ENCODE peak calls at places on chromosomes 16 and 17, in five cellular contexts. S, L, X, Z and C are unnamed samples.

GRCh38 chr16:26137956-26138355 is 446.2 kb downstream of the HS3ST4 start:
- DNase-seq in L (no peak), S (no peak), Z (no peak), X (no peak), C (no peak)

GRCh38 chr16:1156111-1156982 is 3.4 kb downstream of the CACNA1H start:
- DNase-seq in Z (peak; percentile 75), X (no peak), L (no peak), S (no peak), C (no peak)

GRCh38 chr16:85395913-85396878 is 216.9 kb upstream of the GSE1 start:
- DNase-seq in X (peak; percentile 54), L (peak; percentile 40), Z (peak; percentile 78), S (peak; percentile 29), C (no peak)

GRCh38 chr16:3536851-3537250 is 36.0 kb downstream of the CLUAP1 start:
- DNase-seq in X (no peak), L (no peak), S (no peak), Z (no peak), C (no peak)

GRCh38 chr16:89701425-89702406 is at the start of gene SPATA2L:
- DNase-seq in L (peak; percentile 92), X (peak; percentile 86), Z (peak; percentile 100), S (peak; percentile 74), C (peak; percentile 56)

GRCh38 chr16:8887952-8888560 is 5.9 kb downstream of the LITAFD start:
- DNase-seq in X (no peak), S (peak; percentile 83), L (no peak), Z (no peak), C (no peak)

GRCh38 chr17:72730091-72730490 is 362.4 kb downstream of the SLC39A11 start:
- DNase-seq in X (peak; percentile 56), S (no peak), Z (no peak), L (no peak), C (no peak)

GRCh38 chr17:19762515-19762961 is 14.4 kb upstream of the ALDH3A1 start:
- DNase-seq in Z (peak; percentile 93), L (peak; percentile 92), S (peak; percentile 41), X (peak; percentile 68), C (peak; percentile 41)

GRCh38 chr16:19128454-19129210 is 14.9 kb downstream of the ITPRIPL2 start:
- DNase-seq in L (no peak), S (no peak), Z (no peak), X (no peak), C (no peak)

GRCh38 chr16:79885320-79885719 is 284.8 kb upstream of the MAF start:
- DNase-seq in S (no peak), X (no peak), L (no peak), Z (no peak), C (no peak)

GRCh38 chr17:14308636-14308964 is 7.7 kb downstream of the HS3ST3B1 start:
- DNase-seq in Z (no peak), L (no peak), X (no peak), S (no peak), C (no peak)

GRCh38 chr16:69110406-69110805 is 5.0 kb downstream of the HAS3 start:
- DNase-seq in S (no peak), Z (no peak), X (no peak), L (no peak), C (no peak)

GRCh38 chr16:79295746-79296145 is 304.8 kb downstream of the MAF start:
- DNase-seq in S (no peak), L (no peak), X (no peak), Z (no peak), C (no peak)

GRCh38 chr17:28144019-28144418 is 101.5 kb downstream of the NLK start:
- DNase-seq in Z (no peak), L (no peak), X (no peak), S (no peak), C (no peak)

GRCh38 chr17:67549787-67550186 is 167.9 kb upstream of the NOL11 start:
- DNase-seq in S (no peak), L (no peak), X (no peak), Z (no peak), C (no peak)

GRCh38 chr17:78125976-78126894 is 2.3 kb downstream of the TMC6 start:
- DNase-seq in L (no peak), X (no peak), S (no peak), Z (peak; percentile 61), C (no peak)

GRCh38 chr17:67671492-67671891 is 46.2 kb upstream of the NOL11 start:
- DNase-seq in X (peak; percentile 13), Z (no peak), S (no peak), L (no peak), C (no peak)

GRCh38 chr17:28925912-28926365 is 23.1 kb upstream of the DHRS13 start:
- DNase-seq in S (peak; percentile 84), Z (no peak), X (peak; percentile 73), L (no peak), C (peak; percentile 32)

GRCh38 chr16:21116148-21116693 is 34.4 kb downstream of the DNAH3 start:
- DNase-seq in L (no peak), S (no peak), X (peak; percentile 23), Z (no peak), C (peak; percentile 30)